ENCODE peak calls at places on chromosomes 12 and 14, in six cellular contexts. One of them, this sample, is unnamed.

GRCh38 chr12:96208801-96209534 is 14.8 kb downstream of the ELK3 start:
- DNase-seq in IMR-90: no peak
- DNase-seq in brain microvascular endothelial cell: no peak
- DNase-seq in A549: no peak
- DNase-seq in fibroblast of lung: no peak
- DNase-seq in CD4-positive, alpha-beta T cell: no peak
- DNase-seq in this sample: no peak

GRCh38 chr14:79740043-79740442 is 471.3 kb downstream of the DIO2 start:
- DNase-seq in CD4-positive, alpha-beta T cell: no peak
- DNase-seq in A549: no peak
- DNase-seq in fibroblast of lung: no peak
- DNase-seq in brain microvascular endothelial cell: no peak
- DNase-seq in IMR-90: no peak
- DNase-seq in this sample: no peak

GRCh38 chr12:2650261-2651060 is 144.3 kb upstream of the FKBP4 start:
- DNase-seq in A549: no peak
- DNase-seq in brain microvascular endothelial cell: no peak
- DNase-seq in CD4-positive, alpha-beta T cell: peak
- DNase-seq in IMR-90: no peak
- DNase-seq in fibroblast of lung: no peak
- DNase-seq in this sample: no peak

GRCh38 chr14:77421241-77421640 is 2.1 kb downstream of the NOXRED1 start:
- DNase-seq in CD4-positive, alpha-beta T cell: no peak
- DNase-seq in fibroblast of lung: no peak
- DNase-seq in brain microvascular endothelial cell: no peak
- DNase-seq in IMR-90: peak
- DNase-seq in A549: no peak
- DNase-seq in this sample: no peak

GRCh38 chr14:23639891-23640523 is 3.8 kb downstream of the DHRS2 start:
- DNase-seq in fibroblast of lung: no peak
- DNase-seq in CD4-positive, alpha-beta T cell: no peak
- DNase-seq in A549: no peak
- DNase-seq in IMR-90: no peak
- DNase-seq in brain microvascular endothelial cell: no peak
- DNase-seq in this sample: no peak

GRCh38 chr12:105449406-105449805 is 118.9 kb downstream of the C12orf75 start:
- DNase-seq in brain microvascular endothelial cell: no peak
- DNase-seq in CD4-positive, alpha-beta T cell: no peak
- DNase-seq in A549: no peak
- DNase-seq in IMR-90: no peak
- DNase-seq in fibroblast of lung: no peak
- DNase-seq in this sample: no peak

GRCh38 chr14:73774244-73774575 is 60.0 kb upstream of the PNMA1 start:
- DNase-seq in brain microvascular endothelial cell: no peak
- DNase-seq in A549: no peak
- DNase-seq in fibroblast of lung: no peak
- DNase-seq in CD4-positive, alpha-beta T cell: no peak
- DNase-seq in IMR-90: no peak
- DNase-seq in this sample: no peak

GRCh38 chr14:74299061-74299545 is 3.6 kb downstream of the ABCD4 start:
- DNase-seq in IMR-90: peak
- DNase-seq in fibroblast of lung: no peak
- DNase-seq in brain microvascular endothelial cell: peak
- DNase-seq in CD4-positive, alpha-beta T cell: no peak
- DNase-seq in A549: no peak
- DNase-seq in this sample: peak

GRCh38 chr14:68669644-68670343 is 123.1 kb downstream of the ZFP36L1 start:
- DNase-seq in A549: no peak
- DNase-seq in IMR-90: no peak
- DNase-seq in fibroblast of lung: no peak
- DNase-seq in brain microvascular endothelial cell: no peak
- DNase-seq in CD4-positive, alpha-beta T cell: no peak
- DNase-seq in this sample: no peak

GRCh38 chr14:53758141-53758540 is 198.5 kb downstream of the BMP4 start:
- DNase-seq in brain microvascular endothelial cell: no peak
- DNase-seq in fibroblast of lung: no peak
- DNase-seq in CD4-positive, alpha-beta T cell: no peak
- DNase-seq in IMR-90: no peak
- DNase-seq in A549: no peak
- DNase-seq in this sample: no peak

GRCh38 chr14:99476864-99477263 is 3.8 kb downstream of the SETD3 start:
- DNase-seq in IMR-90: peak
- DNase-seq in brain microvascular endothelial cell: no peak
- DNase-seq in fibroblast of lung: no peak
- DNase-seq in A549: no peak
- DNase-seq in CD4-positive, alpha-beta T cell: no peak
- DNase-seq in this sample: no peak

GRCh38 chr14:73258845-73259611 is 21.7 kb downstream of the PAPLN start:
- DNase-seq in brain microvascular endothelial cell: no peak
- DNase-seq in A549: no peak
- DNase-seq in IMR-90: no peak
- DNase-seq in fibroblast of lung: no peak
- DNase-seq in CD4-positive, alpha-beta T cell: peak
- DNase-seq in this sample: peak

GRCh38 chr14:90301580-90302181 is 30.1 kb downstream of the NRDE2 start:
- DNase-seq in CD4-positive, alpha-beta T cell: no peak
- DNase-seq in brain microvascular endothelial cell: peak
- DNase-seq in A549: peak
- DNase-seq in fibroblast of lung: peak
- DNase-seq in IMR-90: peak
- DNase-seq in this sample: no peak

GRCh38 chr12:93823616-93824410 is 146.6 kb downstream of the CRADD start:
- DNase-seq in IMR-90: no peak
- DNase-seq in A549: no peak
- DNase-seq in brain microvascular endothelial cell: no peak
- DNase-seq in CD4-positive, alpha-beta T cell: no peak
- DNase-seq in fibroblast of lung: peak
- DNase-seq in this sample: no peak

GRCh38 chr14:37587881-37588666 is 7.0 kb downstream of the FOXA1 start:
- DNase-seq in brain microvascular endothelial cell: no peak
- DNase-seq in fibroblast of lung: no peak
- DNase-seq in IMR-90: no peak
- DNase-seq in A549: peak
- DNase-seq in CD4-positive, alpha-beta T cell: no peak
- DNase-seq in this sample: peak

GRCh38 chr12:111942557-111942956 is 70.4 kb downstream of the TMEM116 start:
- DNase-seq in CD4-positive, alpha-beta T cell: no peak
- DNase-seq in fibroblast of lung: peak
- DNase-seq in IMR-90: peak
- DNase-seq in brain microvascular endothelial cell: peak
- DNase-seq in A549: peak
- DNase-seq in this sample: no peak

GRCh38 chr12:75815756-75816155 is 215.8 kb downstream of the PHLDA1 start:
- DNase-seq in fibroblast of lung: peak
- DNase-seq in IMR-90: peak
- DNase-seq in CD4-positive, alpha-beta T cell: no peak
- DNase-seq in A549: no peak
- DNase-seq in brain microvascular endothelial cell: peak
- DNase-seq in this sample: no peak

GRCh38 chr14:32998433-32998832 is 59.8 kb downstream of the NPAS3 start:
- DNase-seq in IMR-90: peak
- DNase-seq in CD4-positive, alpha-beta T cell: no peak
- DNase-seq in brain microvascular endothelial cell: peak
- DNase-seq in fibroblast of lung: peak
- DNase-seq in A549: no peak
- DNase-seq in this sample: no peak

GRCh38 chr14:23727566-23728335 is 91.6 kb downstream of the DHRS2 start:
- DNase-seq in brain microvascular endothelial cell: peak
- DNase-seq in fibroblast of lung: peak
- DNase-seq in A549: peak
- DNase-seq in CD4-positive, alpha-beta T cell: no peak
- DNase-seq in IMR-90: peak
- DNase-seq in this sample: peak

GRCh38 chr12:117998719-117999118 is 17.8 kb upstream of the RFC5 start:
- DNase-seq in brain microvascular endothelial cell: no peak
- DNase-seq in IMR-90: no peak
- DNase-seq in A549: no peak
- DNase-seq in CD4-positive, alpha-beta T cell: no peak
- DNase-seq in fibroblast of lung: no peak
- DNase-seq in this sample: no peak

GRCh38 chr12:106171117-106171750 is 32.5 kb upstream of the NUAK1 start:
- DNase-seq in IMR-90: peak
- DNase-seq in fibroblast of lung: no peak
- DNase-seq in A549: no peak
- DNase-seq in CD4-positive, alpha-beta T cell: no peak
- DNase-seq in brain microvascular endothelial cell: no peak
- DNase-seq in this sample: no peak

GRCh38 chr12:56622535-56622934 is 7.6 kb downstream of the BAZ2A start:
- DNase-seq in IMR-90: no peak
- DNase-seq in fibroblast of lung: no peak
- DNase-seq in CD4-positive, alpha-beta T cell: no peak
- DNase-seq in brain microvascular endothelial cell: no peak
- DNase-seq in A549: no peak
- DNase-seq in this sample: no peak

GRCh38 chr14:22726012-22726411 is 40.5 kb upstream of the OXA1L start:
- DNase-seq in brain microvascular endothelial cell: no peak
- DNase-seq in fibroblast of lung: no peak
- DNase-seq in IMR-90: no peak
- DNase-seq in CD4-positive, alpha-beta T cell: no peak
- DNase-seq in A549: no peak
- DNase-seq in this sample: no peak

GRCh38 chr14:52068741-52069616 is at the start of gene NID2:
- DNase-seq in CD4-positive, alpha-beta T cell: no peak
- DNase-seq in A549: peak
- DNase-seq in fibroblast of lung: peak
- DNase-seq in brain microvascular endothelial cell: peak
- DNase-seq in IMR-90: peak
- DNase-seq in this sample: peak

GRCh38 chr14:104783484-104784217 is 11.9 kb downstream of the AKT1 start:
- DNase-seq in brain microvascular endothelial cell: no peak
- DNase-seq in fibroblast of lung: no peak
- DNase-seq in A549: no peak
- DNase-seq in CD4-positive, alpha-beta T cell: no peak
- DNase-seq in IMR-90: no peak
- DNase-seq in this sample: no peak

GRCh38 chr12:124464830-124465229 is 102.6 kb downstream of the NCOR2 start:
- DNase-seq in A549: no peak
- DNase-seq in IMR-90: no peak
- DNase-seq in fibroblast of lung: no peak
- DNase-seq in brain microvascular endothelial cell: no peak
- DNase-seq in CD4-positive, alpha-beta T cell: no peak
- DNase-seq in this sample: no peak

GRCh38 chr12:124465473-124465872 is 101.9 kb downstream of the NCOR2 start:
- DNase-seq in CD4-positive, alpha-beta T cell: no peak
- DNase-seq in IMR-90: no peak
- DNase-seq in A549: no peak
- DNase-seq in brain microvascular endothelial cell: no peak
- DNase-seq in fibroblast of lung: no peak
- DNase-seq in this sample: peak

GRCh38 chr12:124469193-124469888 is 98.1 kb downstream of the NCOR2 start:
- DNase-seq in brain microvascular endothelial cell: no peak
- DNase-seq in A549: peak
- DNase-seq in CD4-positive, alpha-beta T cell: no peak
- DNase-seq in fibroblast of lung: peak
- DNase-seq in IMR-90: no peak
- DNase-seq in this sample: peak

GRCh38 chr12:124464062-124464461 is 103.3 kb downstream of the NCOR2 start:
- DNase-seq in fibroblast of lung: no peak
- DNase-seq in brain microvascular endothelial cell: peak
- DNase-seq in IMR-90: peak
- DNase-seq in CD4-positive, alpha-beta T cell: no peak
- DNase-seq in A549: no peak
- DNase-seq in this sample: peak

GRCh38 chr12:124466200-124467128 is 100.9 kb downstream of the NCOR2 start:
- DNase-seq in IMR-90: peak
- DNase-seq in A549: peak
- DNase-seq in brain microvascular endothelial cell: peak
- DNase-seq in fibroblast of lung: no peak
- DNase-seq in CD4-positive, alpha-beta T cell: peak
- DNase-seq in this sample: peak
- TF ChIP-seq CTCF in IMR-90: no peak
- TF ChIP-seq CTCF in A549: no peak
- TF ChIP-seq CTCF in brain microvascular endothelial cell: peak
- TF ChIP-seq CTCF in fibroblast of lung: no peak
- TF ChIP-seq CTCF in CD4-positive, alpha-beta T cell: peak
- TF ChIP-seq CTCF in this sample: peak

GRCh38 chr14:39186941-39187525 is 12.0 kb downstream of the PNN start:
- DNase-seq in A549: no peak
- DNase-seq in fibroblast of lung: no peak
- DNase-seq in IMR-90: no peak
- DNase-seq in CD4-positive, alpha-beta T cell: no peak
- DNase-seq in brain microvascular endothelial cell: no peak
- DNase-seq in this sample: no peak
- H3K27ac ChIP-seq in A549: no peak
- H3K27ac ChIP-seq in fibroblast of lung: no peak
- H3K27ac ChIP-seq in IMR-90: no peak
- H3K27ac ChIP-seq in CD4-positive, alpha-beta T cell: no peak
- H3K27ac ChIP-seq in brain microvascular endothelial cell: no peak
- H3K27ac ChIP-seq in this sample: no peak

GRCh38 chr14:89201645-89202044 is 215.4 kb downstream of the FOXN3 start:
- DNase-seq in fibroblast of lung: no peak
- DNase-seq in brain microvascular endothelial cell: no peak
- DNase-seq in A549: no peak
- DNase-seq in CD4-positive, alpha-beta T cell: no peak
- DNase-seq in IMR-90: no peak
- DNase-seq in this sample: no peak

GRCh38 chr14:89206426-89206825 is 210.6 kb downstream of the FOXN3 start:
- DNase-seq in brain microvascular endothelial cell: no peak
- DNase-seq in IMR-90: no peak
- DNase-seq in A549: no peak
- DNase-seq in CD4-positive, alpha-beta T cell: no peak
- DNase-seq in fibroblast of lung: no peak
- DNase-seq in this sample: no peak

GRCh38 chr14:89198544-89199329 is 218.3 kb downstream of the FOXN3 start:
- DNase-seq in CD4-positive, alpha-beta T cell: no peak
- DNase-seq in IMR-90: peak
- DNase-seq in fibroblast of lung: peak
- DNase-seq in A549: no peak
- DNase-seq in brain microvascular endothelial cell: no peak
- DNase-seq in this sample: no peak

GRCh38 chr14:89205137-89205740 is 211.8 kb downstream of the FOXN3 start:
- DNase-seq in CD4-positive, alpha-beta T cell: no peak
- DNase-seq in IMR-90: no peak
- DNase-seq in brain microvascular endothelial cell: no peak
- DNase-seq in fibroblast of lung: no peak
- DNase-seq in A549: no peak
- DNase-seq in this sample: no peak

DNA sequence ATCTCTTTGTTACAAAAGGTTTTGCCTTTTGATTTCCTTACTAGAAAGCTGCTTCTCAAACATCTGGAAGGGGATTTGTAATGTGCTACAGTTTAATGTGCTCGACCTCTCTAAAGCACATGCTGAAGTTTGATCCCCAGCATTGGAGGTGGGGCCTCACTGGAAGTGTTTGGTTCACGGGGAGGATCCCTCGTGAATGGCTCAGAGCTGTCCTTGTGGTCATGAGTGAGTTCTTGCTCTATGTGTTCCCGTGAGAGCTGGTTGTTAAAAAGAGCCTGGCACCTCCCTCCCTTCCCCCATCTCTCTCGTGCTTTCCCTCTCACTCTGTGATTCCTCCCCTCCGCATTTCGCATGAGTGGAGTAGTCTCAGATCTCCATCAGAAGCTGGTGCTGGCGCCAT is 214.6 kb downstream of the FOXN3 start:
- DNase-seq in A549: no peak
- DNase-seq in CD4-positive, alpha-beta T cell: no peak
- DNase-seq in brain microvascular endothelial cell: no peak
- DNase-seq in fibroblast of lung: peak
- DNase-seq in IMR-90: no peak
- DNase-seq in this sample: no peak
- TF ChIP-seq CTCF in A549: no peak
- TF ChIP-seq CTCF in CD4-positive, alpha-beta T cell: no peak
- TF ChIP-seq CTCF in brain microvascular endothelial cell: no peak
- TF ChIP-seq CTCF in fibroblast of lung: no peak
- TF ChIP-seq CTCF in IMR-90: no peak
- TF ChIP-seq CTCF in this sample: no peak

GRCh38 chr12:130254476-130255276 is 83.0 kb upstream of the PIWIL1 start:
- DNase-seq in fibroblast of lung: no peak
- DNase-seq in CD4-positive, alpha-beta T cell: no peak
- DNase-seq in A549: no peak
- DNase-seq in IMR-90: no peak
- DNase-seq in brain microvascular endothelial cell: no peak
- DNase-seq in this sample: no peak
- H3K27ac ChIP-seq in fibroblast of lung: no peak
- H3K27ac ChIP-seq in CD4-positive, alpha-beta T cell: no peak
- H3K27ac ChIP-seq in A549: no peak
- H3K27ac ChIP-seq in IMR-90: no peak
- H3K27ac ChIP-seq in brain microvascular endothelial cell: no peak
- H3K27ac ChIP-seq in this sample: no peak